ENCODE peak calls at places on chromosome 2, in five cellular contexts. K is H54, P is tibial nerve, Z is ovary, G is A549. R is an unnamed sample.

GRCh38 chr2:65608966-65609365 is 176.6 kb upstream of the SPRED2 start:
- DNase-seq in G (no peak), Z (no peak), P (no peak), K (no peak), R (no peak)

GRCh38 chr2:36352711-36353110 is 2.9 kb upstream of the CRIM1 start:
- DNase-seq in Z (no peak), P (no peak), G (no peak), K (no peak), R (no peak)

GRCh38 chr2:238684362-238685326 is 163.2 kb upstream of the TWIST2 start:
- DNase-seq in P (peak), G (peak), Z (no peak), K (peak), R (no peak)

GRCh38 chr2:64479259-64480198 is 25.6 kb downstream of the LGALSL start:
- DNase-seq in Z (no peak), G (no peak), K (no peak), P (no peak), R (no peak)

GRCh38 chr2:192500550-192501200 is 305.9 kb upstream of the TMEFF2 start:
- DNase-seq in Z (no peak), K (peak), G (no peak), P (no peak), R (no peak)

GRCh38 chr2:38629684-38630083 is 27.0 kb upstream of the HNRNPLL start:
- DNase-seq in Z (no peak), K (no peak), P (no peak), G (no peak), R (no peak)

GRCh38 chr2:64636105-64636873 is 17.4 kb downstream of the SERTAD2 start:
- DNase-seq in K (no peak), P (no peak), G (no peak), Z (no peak), R (peak)

GRCh38 chr2:64244049-64244446 is 99.8 kb upstream of the PELI1 start:
- DNase-seq in P (no peak), Z (no peak), G (no peak), K (no peak), R (no peak)

GRCh38 chr2:40363631-40364030 is 88.3 kb downstream of the SLC8A1 start:
- DNase-seq in K (no peak), G (no peak), Z (no peak), P (no peak), R (no peak)

GRCh38 chr2:223720367-223720766 is 117.0 kb downstream of the AP1S3 start:
- DNase-seq in P (no peak), K (no peak), Z (no peak), G (no peak), R (no peak)

GRCh38 chr2:20647764-20648164 is 3.1 kb downstream of the HS1BP3 start:
- DNase-seq in K (no peak), G (no peak), P (no peak), Z (no peak), R (no peak)

GRCh38 chr2:237723613-237724012 is 75.0 kb upstream of the RBM44 start:
- DNase-seq in K (peak), G (peak), P (no peak), Z (no peak), R (peak)

GRCh38 chr2:223049356-223049755 is 2.6 kb upstream of the KCNE4 start:
- DNase-seq in Z (no peak), G (no peak), K (no peak), P (no peak), R (no peak)

GRCh38 chr2:174025271-174026121 is 60.3 kb upstream of the SP3 start:
- DNase-seq in G (no peak), K (no peak), Z (peak), P (peak), R (no peak)

GRCh38 chr2:160407393-160408204 is 86.0 kb downstream of the RBMS1 start:
- DNase-seq in G (peak), K (no peak), P (no peak), Z (peak), R (peak)
- TF ChIP-seq POLR2A in G (peak), K (peak), P (peak), Z (no peak), R (no peak)

DNA sequence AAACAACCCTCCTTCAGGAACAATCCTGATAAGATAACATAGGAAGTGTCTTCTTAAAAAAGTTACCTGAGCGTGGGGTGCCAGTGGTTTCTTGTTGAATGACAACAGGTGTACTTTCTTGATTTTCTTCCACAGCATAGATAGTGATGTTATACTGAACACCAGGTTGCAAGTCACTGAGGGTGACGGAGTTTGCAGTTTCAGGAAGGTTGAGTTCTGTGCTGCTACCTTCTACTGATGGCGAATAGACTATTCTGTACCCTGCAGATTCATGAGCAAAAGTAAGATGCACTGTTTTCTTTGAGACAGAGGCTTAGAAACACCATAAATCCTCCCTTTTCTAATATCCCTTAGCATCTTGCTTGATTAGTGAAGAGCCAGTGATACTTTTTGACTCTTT is 28.8 kb downstream of the FN1 start:
- DNase-seq in P (no peak), Z (no peak), G (no peak), K (no peak), R (no peak)
- TF ChIP-seq POLR2A in P (no peak), Z (no peak), G (no peak), K (no peak), R (no peak)

GRCh38 chr2:46306988-46307655 is 9.9 kb downstream of the EPAS1 start:
- DNase-seq in P (no peak), K (no peak), Z (no peak), G (no peak), R (no peak)
- TF ChIP-seq POLR2A in P (no peak), K (no peak), Z (no peak), G (no peak), R (no peak)

GRCh38 chr2:112794131-112794733 is 9.9 kb upstream of the IL1A start:
- DNase-seq in K (no peak), P (peak), Z (no peak), G (peak), R (no peak)
- TF ChIP-seq POLR2A in K (no peak), P (no peak), Z (no peak), G (no peak), R (no peak)

GRCh38 chr2:86142737-86143257 is 36.8 kb downstream of the PTCD3 start:
- DNase-seq in Z (no peak), K (no peak), P (no peak), G (no peak), R (no peak)

GRCh38 chr2:86139981-86140380 is 33.9 kb downstream of the PTCD3 start:
- DNase-seq in P (no peak), Z (no peak), K (no peak), G (no peak), R (no peak)

GRCh38 chr2:86138736-86139625 is 32.9 kb downstream of the PTCD3 start:
- DNase-seq in P (no peak), G (no peak), Z (no peak), K (no peak), R (no peak)

GRCh38 chr2:86143307-86143706 is 37.3 kb downstream of the PTCD3 start:
- DNase-seq in G (no peak), P (no peak), K (no peak), Z (no peak), R (no peak)

DNA sequence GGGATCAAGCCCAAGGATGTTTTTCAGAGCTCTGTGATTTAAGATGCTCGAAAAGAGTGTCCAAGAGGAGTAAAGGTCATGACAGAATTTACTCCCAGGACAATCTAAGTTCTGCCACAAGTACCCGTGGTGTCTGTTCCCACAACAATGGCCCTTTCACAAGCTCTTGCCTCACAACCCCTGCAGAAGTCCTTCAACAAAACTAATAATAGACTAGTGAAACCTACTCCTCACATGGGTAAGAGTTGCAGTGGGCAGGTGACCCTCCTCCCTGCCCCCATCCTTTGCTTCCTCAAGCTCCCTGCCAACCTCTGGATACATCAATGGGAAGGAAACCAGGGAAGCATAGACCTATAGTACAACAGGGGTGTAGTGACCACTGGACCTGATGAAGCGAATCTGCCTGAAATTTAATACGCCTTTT is 34.9 kb downstream of the PTCD3 start:
- DNase-seq in Z (no peak), K (no peak), P (no peak), G (no peak), R (no peak)
- TF ChIP-seq POLR2A in Z (no peak), K (no peak), P (no peak), G (no peak), R (peak)

GRCh38 chr2:142694282-142694681 is 183.2 kb upstream of the KYNU start:
- DNase-seq in Z (no peak), K (no peak), G (no peak), P (no peak), R (no peak)

GRCh38 chr2:142689206-142689605 is 188.3 kb upstream of the KYNU start:
- DNase-seq in K (no peak), Z (no peak), P (no peak), G (no peak), R (no peak)

GRCh38 chr2:142687509-142687908 is 190.0 kb upstream of the KYNU start:
- DNase-seq in K (no peak), P (no peak), G (no peak), Z (no peak), R (no peak)

DNA sequence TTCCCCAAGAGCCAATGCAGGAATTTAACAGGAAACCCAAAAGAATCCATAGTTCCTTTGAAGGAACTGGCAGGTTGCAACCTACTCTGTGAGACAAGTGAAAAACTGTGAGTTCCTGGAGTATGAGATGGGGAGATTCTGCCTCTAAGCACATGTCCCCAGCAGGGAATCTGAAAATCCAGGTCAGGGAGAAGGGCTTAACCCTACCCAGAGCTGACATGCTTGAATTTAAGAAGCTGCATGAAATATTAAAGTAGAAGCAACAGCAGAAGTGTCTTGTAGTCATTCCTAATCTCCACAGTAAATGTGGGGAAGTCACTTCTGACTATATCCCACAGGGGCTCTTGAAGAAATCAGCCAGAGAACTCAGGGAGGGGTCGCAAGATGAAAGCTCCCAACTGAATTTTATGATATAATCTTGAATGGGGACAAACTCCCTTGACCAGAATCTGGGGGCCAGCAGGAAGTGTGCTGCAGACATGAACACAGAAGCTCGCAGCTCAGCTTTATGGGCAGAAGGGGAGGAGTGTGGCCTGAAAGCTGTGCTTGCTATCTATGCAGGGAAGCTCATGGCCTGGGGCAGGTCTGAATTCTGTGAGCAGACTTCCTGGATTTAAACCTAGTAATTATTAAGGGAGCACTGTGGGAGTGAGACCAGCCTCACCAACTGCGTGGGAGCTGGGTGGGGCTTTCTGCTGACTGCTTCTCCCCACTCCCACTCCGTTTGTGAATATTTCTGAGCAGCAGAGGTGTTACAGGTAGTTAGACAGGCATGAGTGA is 184.1 kb upstream of the KYNU start:
- DNase-seq in G (no peak), Z (no peak), K (no peak), P (no peak), R (no peak)
- TF ChIP-seq POLR2A in G (no peak), Z (no peak), K (no peak), P (no peak), R (no peak)

GRCh38 chr2:111121873-111122630 is 1.3 kb downstream of the BCL2L11 start:
- DNase-seq in P (peak), Z (peak), K (peak), G (peak), R (no peak)
- TF ChIP-seq POLR2A in P (peak), Z (no peak), K (peak), G (peak), R (no peak)

DNA sequence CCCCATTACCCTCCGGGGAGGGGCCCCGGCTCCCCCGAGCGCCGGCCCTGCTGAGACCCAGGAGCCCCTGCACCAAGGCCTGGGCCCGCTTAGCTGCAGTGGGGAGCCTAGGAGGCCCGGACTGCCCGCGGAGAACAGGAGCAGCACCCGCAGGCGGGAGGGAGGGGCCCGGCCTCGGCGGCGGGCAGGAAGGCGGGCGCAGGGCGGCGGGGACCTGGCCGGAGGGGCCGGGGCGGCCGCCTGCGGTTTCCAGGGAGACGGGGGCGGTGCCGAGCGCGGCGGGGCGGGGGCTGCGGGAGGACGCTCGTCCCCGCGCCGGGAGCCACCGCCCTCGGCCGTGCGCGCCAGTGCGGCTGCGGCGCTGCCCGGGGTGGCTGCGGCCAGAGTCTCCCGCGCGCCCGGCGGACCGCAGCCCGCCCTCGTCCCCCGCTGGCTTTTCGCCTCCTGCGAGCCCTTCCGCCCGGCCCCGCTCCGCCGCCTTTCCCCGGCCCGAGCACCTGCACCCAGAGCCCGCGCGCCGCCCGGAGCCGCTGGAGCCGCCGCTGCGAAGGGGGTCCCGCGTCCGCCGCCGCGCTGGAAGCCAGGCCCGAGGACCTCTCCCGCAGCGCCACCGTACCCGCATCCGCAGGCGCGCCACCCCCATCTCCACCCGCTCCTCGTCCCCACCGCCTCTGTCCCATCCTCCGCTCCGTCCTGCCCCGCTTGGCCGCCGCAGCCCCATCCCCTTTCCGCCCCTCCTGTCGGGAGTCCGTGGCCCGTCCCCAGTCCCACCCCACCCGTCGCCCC is 17.2 kb downstream of the GPC1 start:
- DNase-seq in K (peak), Z (peak), P (no peak), G (peak), R (peak)
- TF ChIP-seq POLR2A in K (peak), Z (peak), P (peak), G (peak), R (no peak)

DNA sequence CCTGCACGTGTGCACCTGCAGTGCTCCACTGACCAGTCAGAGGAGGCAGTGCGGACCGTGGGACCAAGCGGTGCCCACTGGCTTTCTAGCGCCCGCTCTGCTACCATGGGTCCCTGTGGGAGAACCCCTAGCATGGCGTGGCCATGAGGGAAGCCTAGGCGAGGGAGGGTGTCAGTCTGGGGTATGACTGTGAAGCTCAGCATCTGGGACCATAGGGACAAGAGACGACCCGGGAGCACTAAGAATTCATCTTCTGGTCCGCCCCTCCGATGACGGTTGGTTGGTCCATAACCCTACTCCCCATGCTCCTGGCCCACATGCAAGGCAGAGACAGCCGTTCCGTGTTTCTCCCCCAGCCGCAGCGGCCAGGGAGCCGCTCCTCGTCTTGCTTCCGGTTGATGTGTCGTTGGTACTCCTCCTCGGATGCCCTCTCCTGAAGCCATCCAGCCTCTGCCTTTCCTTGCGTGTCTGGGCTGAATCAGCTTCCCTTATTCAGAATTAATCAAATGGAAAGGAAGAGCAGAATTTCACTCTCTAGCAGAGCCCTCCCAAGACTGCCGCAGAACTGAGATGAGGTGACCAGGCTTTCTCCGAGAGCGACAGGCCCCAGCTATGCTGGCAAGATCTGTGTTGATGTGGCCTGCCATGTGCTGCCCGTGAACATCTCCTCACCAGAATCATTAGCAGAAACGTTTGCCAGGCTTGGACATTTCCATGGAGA is 23.0 kb downstream of the COX7A2L start:
- DNase-seq in Z (no peak), K (no peak), G (no peak), P (no peak), R (no peak)
- TF ChIP-seq POLR2A in Z (no peak), K (no peak), G (no peak), P (no peak), R (no peak)

R was measured in GM12891.